ENCODE peak calls at places on chromosomes 1 and 21, in nine cellular contexts. One of them, this sample, is unnamed.

GRCh38 chr1:72366473-72366872 is 84.1 kb upstream of the NEGR1 start:
- DNase-seq in tibial artery: no peak
- DNase-seq in Calu3: peak; percentile 57
- DNase-seq in prostate gland: peak; percentile 17
- DNase-seq in adrenal gland: no peak
- DNase-seq in transverse colon: no peak
- DNase-seq in epithelial cell of esophagus: peak; percentile 89
- DNase-seq in cardiac fibroblast: peak; percentile 78
- DNase-seq in PC-3: peak; percentile 89
- DNase-seq in this sample: no peak

GRCh38 chr1:109579044-109579443 is 30.6 kb downstream of the GNAI3 start:
- DNase-seq in tibial artery: no peak
- DNase-seq in Calu3: no peak
- DNase-seq in prostate gland: no peak
- DNase-seq in adrenal gland: no peak
- DNase-seq in transverse colon: no peak
- DNase-seq in epithelial cell of esophagus: no peak
- DNase-seq in cardiac fibroblast: peak; percentile 23
- DNase-seq in PC-3: no peak
- DNase-seq in this sample: no peak

GRCh38 chr1:66778266-66778665 is 22.8 kb downstream of the INSL5 start:
- DNase-seq in tibial artery: no peak
- DNase-seq in Calu3: no peak
- DNase-seq in prostate gland: no peak
- DNase-seq in adrenal gland: no peak
- DNase-seq in transverse colon: no peak
- DNase-seq in epithelial cell of esophagus: no peak
- DNase-seq in cardiac fibroblast: no peak
- DNase-seq in PC-3: no peak
- DNase-seq in this sample: no peak

GRCh38 chr1:57576750-57577149 is 152.9 kb upstream of the DAB1 start:
- DNase-seq in tibial artery: no peak
- DNase-seq in Calu3: no peak
- DNase-seq in prostate gland: no peak
- DNase-seq in adrenal gland: no peak
- DNase-seq in transverse colon: no peak
- DNase-seq in epithelial cell of esophagus: peak; percentile 4
- DNase-seq in cardiac fibroblast: no peak
- DNase-seq in PC-3: no peak
- DNase-seq in this sample: no peak

GRCh38 chr1:168287237-168287664 is 6.6 kb downstream of the TBX19 start:
- DNase-seq in tibial artery: no peak
- DNase-seq in Calu3: no peak
- DNase-seq in prostate gland: no peak
- DNase-seq in adrenal gland: no peak
- DNase-seq in transverse colon: no peak
- DNase-seq in epithelial cell of esophagus: peak; percentile 61
- DNase-seq in cardiac fibroblast: peak; percentile 74
- DNase-seq in PC-3: peak; percentile 78
- DNase-seq in this sample: no peak

GRCh38 chr1:150009604-150010387 is 730 bp downstream of the OTUD7B start:
- DNase-seq in tibial artery: peak; percentile 74
- DNase-seq in Calu3: no peak
- DNase-seq in prostate gland: peak; percentile 66
- DNase-seq in adrenal gland: peak; percentile 78
- DNase-seq in transverse colon: peak; percentile 36
- DNase-seq in epithelial cell of esophagus: peak; percentile 84
- DNase-seq in cardiac fibroblast: peak; percentile 83
- DNase-seq in PC-3: peak; percentile 79
- DNase-seq in this sample: no peak

GRCh38 chr1:173161510-173162221 is 45.5 kb downstream of the TNFSF4 start:
- DNase-seq in tibial artery: no peak
- DNase-seq in Calu3: no peak
- DNase-seq in prostate gland: no peak
- DNase-seq in adrenal gland: no peak
- DNase-seq in transverse colon: no peak
- DNase-seq in epithelial cell of esophagus: peak; percentile 96
- DNase-seq in cardiac fibroblast: peak; percentile 84
- DNase-seq in PC-3: peak; percentile 100
- DNase-seq in this sample: no peak

GRCh38 chr1:15757575-15758401 is 807 bp upstream of the FBLIM1 start:
- DNase-seq in tibial artery: peak; percentile 84
- DNase-seq in Calu3: no peak
- DNase-seq in prostate gland: no peak
- DNase-seq in adrenal gland: no peak
- DNase-seq in transverse colon: peak; percentile 70
- DNase-seq in epithelial cell of esophagus: no peak
- DNase-seq in cardiac fibroblast: peak; percentile 33
- DNase-seq in PC-3: peak; percentile 34
- DNase-seq in this sample: no peak

GRCh38 chr1:36910281-36910725 is 124.0 kb downstream of the GRIK3 start:
- DNase-seq in tibial artery: no peak
- DNase-seq in Calu3: no peak
- DNase-seq in prostate gland: no peak
- DNase-seq in adrenal gland: no peak
- DNase-seq in transverse colon: no peak
- DNase-seq in epithelial cell of esophagus: no peak
- DNase-seq in cardiac fibroblast: no peak
- DNase-seq in PC-3: no peak
- DNase-seq in this sample: peak; percentile 73

GRCh38 chr1:27554293-27554692 is 49.7 kb downstream of the AHDC1 start:
- DNase-seq in tibial artery: no peak
- DNase-seq in Calu3: no peak
- DNase-seq in prostate gland: peak; percentile 49
- DNase-seq in adrenal gland: no peak
- DNase-seq in transverse colon: no peak
- DNase-seq in epithelial cell of esophagus: no peak
- DNase-seq in cardiac fibroblast: no peak
- DNase-seq in PC-3: no peak
- DNase-seq in this sample: no peak

GRCh38 chr1:237679687-237680086 is 211.0 kb downstream of the ZP4 start:
- DNase-seq in tibial artery: no peak
- DNase-seq in Calu3: no peak
- DNase-seq in prostate gland: no peak
- DNase-seq in adrenal gland: no peak
- DNase-seq in transverse colon: no peak
- DNase-seq in epithelial cell of esophagus: no peak
- DNase-seq in cardiac fibroblast: no peak
- DNase-seq in PC-3: no peak
- DNase-seq in this sample: no peak

GRCh38 chr1:237681210-237681609 is 209.5 kb downstream of the ZP4 start:
- DNase-seq in tibial artery: no peak
- DNase-seq in Calu3: no peak
- DNase-seq in prostate gland: no peak
- DNase-seq in adrenal gland: no peak
- DNase-seq in transverse colon: no peak
- DNase-seq in epithelial cell of esophagus: peak; percentile 28
- DNase-seq in cardiac fibroblast: no peak
- DNase-seq in PC-3: no peak
- DNase-seq in this sample: no peak

GRCh38 chr1:237672748-237673147 is 218.0 kb downstream of the ZP4 start:
- DNase-seq in tibial artery: no peak
- DNase-seq in Calu3: peak; percentile 47
- DNase-seq in prostate gland: no peak
- DNase-seq in adrenal gland: no peak
- DNase-seq in transverse colon: no peak
- DNase-seq in epithelial cell of esophagus: peak; percentile 17
- DNase-seq in cardiac fibroblast: no peak
- DNase-seq in PC-3: peak; percentile 21
- DNase-seq in this sample: no peak

DNA sequence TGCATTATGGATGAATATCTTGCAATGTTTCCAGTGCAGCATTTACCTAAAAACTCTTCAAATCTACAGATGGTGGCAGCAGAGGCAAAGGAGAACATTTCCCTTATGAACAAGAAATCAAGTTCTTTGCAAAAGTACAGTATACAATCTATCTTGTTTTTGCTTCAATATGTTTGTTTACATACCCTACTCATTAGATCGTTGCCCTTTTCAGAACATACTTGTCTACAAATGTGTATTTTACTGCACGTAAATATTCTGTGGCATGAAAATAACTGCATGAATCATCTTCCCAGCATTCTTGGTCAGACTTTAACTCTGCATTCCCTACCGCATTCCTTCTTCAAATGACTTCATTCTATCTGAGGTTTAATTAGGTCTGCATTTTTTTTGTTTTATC is 212.7 kb downstream of the ZP4 start:
- DNase-seq in tibial artery: no peak
- DNase-seq in Calu3: peak; percentile 8
- DNase-seq in prostate gland: no peak
- DNase-seq in adrenal gland: no peak
- DNase-seq in transverse colon: no peak
- DNase-seq in epithelial cell of esophagus: peak; percentile 48
- DNase-seq in cardiac fibroblast: peak; percentile 27
- DNase-seq in PC-3: peak; percentile 34
- DNase-seq in this sample: no peak
- TF ChIP-seq CTCF in tibial artery: no peak
- TF ChIP-seq CTCF in Calu3: no peak
- TF ChIP-seq CTCF in prostate gland: no peak
- TF ChIP-seq CTCF in adrenal gland: no peak
- TF ChIP-seq CTCF in transverse colon: peak; percentile 23
- TF ChIP-seq CTCF in epithelial cell of esophagus: no peak
- TF ChIP-seq CTCF in cardiac fibroblast: no peak
- TF ChIP-seq CTCF in PC-3: peak; percentile 36
- TF ChIP-seq CTCF in this sample: peak; percentile 12

GRCh38 chr1:224107282-224107625 is 6.7 kb upstream of the FBXO28 start:
- DNase-seq in tibial artery: no peak
- DNase-seq in Calu3: no peak
- DNase-seq in prostate gland: no peak
- DNase-seq in adrenal gland: no peak
- DNase-seq in transverse colon: no peak
- DNase-seq in epithelial cell of esophagus: no peak
- DNase-seq in cardiac fibroblast: no peak
- DNase-seq in PC-3: no peak
- DNase-seq in this sample: no peak

GRCh38 chr1:224108991-224109390 is 4.9 kb upstream of the FBXO28 start:
- DNase-seq in tibial artery: no peak
- DNase-seq in Calu3: no peak
- DNase-seq in prostate gland: no peak
- DNase-seq in adrenal gland: no peak
- DNase-seq in transverse colon: no peak
- DNase-seq in epithelial cell of esophagus: no peak
- DNase-seq in cardiac fibroblast: no peak
- DNase-seq in PC-3: no peak
- DNase-seq in this sample: no peak

GRCh38 chr1:224109981-224110380 is 3.9 kb upstream of the FBXO28 start:
- DNase-seq in tibial artery: no peak
- DNase-seq in Calu3: no peak
- DNase-seq in prostate gland: no peak
- DNase-seq in adrenal gland: no peak
- DNase-seq in transverse colon: no peak
- DNase-seq in epithelial cell of esophagus: no peak
- DNase-seq in cardiac fibroblast: no peak
- DNase-seq in PC-3: no peak
- DNase-seq in this sample: no peak

GRCh38 chr1:224106568-224107281 is 7.2 kb upstream of the FBXO28 start:
- DNase-seq in tibial artery: no peak
- DNase-seq in Calu3: peak; percentile 68
- DNase-seq in prostate gland: peak; percentile 59
- DNase-seq in adrenal gland: no peak
- DNase-seq in transverse colon: peak; percentile 41
- DNase-seq in epithelial cell of esophagus: peak; percentile 66
- DNase-seq in cardiac fibroblast: peak; percentile 59
- DNase-seq in PC-3: peak; percentile 85
- DNase-seq in this sample: no peak
- TF ChIP-seq CTCF in tibial artery: no peak
- TF ChIP-seq CTCF in Calu3: peak; percentile 21
- TF ChIP-seq CTCF in prostate gland: peak; percentile 51
- TF ChIP-seq CTCF in adrenal gland: peak; percentile 7
- TF ChIP-seq CTCF in transverse colon: peak; percentile 26
- TF ChIP-seq CTCF in epithelial cell of esophagus: peak; percentile 75
- TF ChIP-seq CTCF in cardiac fibroblast: peak; percentile 67
- TF ChIP-seq CTCF in PC-3: peak; percentile 90
- TF ChIP-seq CTCF in this sample: peak; percentile 48

GRCh38 chr1:245317253-245317652 is 162.5 kb downstream of the KIF26B start:
- DNase-seq in tibial artery: no peak
- DNase-seq in Calu3: no peak
- DNase-seq in prostate gland: no peak
- DNase-seq in adrenal gland: no peak
- DNase-seq in transverse colon: no peak
- DNase-seq in epithelial cell of esophagus: no peak
- DNase-seq in cardiac fibroblast: no peak
- DNase-seq in PC-3: no peak
- DNase-seq in this sample: no peak
- TF ChIP-seq CTCF in tibial artery: no peak
- TF ChIP-seq CTCF in Calu3: no peak
- TF ChIP-seq CTCF in prostate gland: no peak
- TF ChIP-seq CTCF in adrenal gland: no peak
- TF ChIP-seq CTCF in transverse colon: no peak
- TF ChIP-seq CTCF in epithelial cell of esophagus: no peak
- TF ChIP-seq CTCF in cardiac fibroblast: no peak
- TF ChIP-seq CTCF in PC-3: no peak
- TF ChIP-seq CTCF in this sample: no peak

GRCh38 chr1:180507826-180508724 is 5.7 kb upstream of the ACBD6 start:
- DNase-seq in tibial artery: no peak
- DNase-seq in Calu3: no peak
- DNase-seq in prostate gland: no peak
- DNase-seq in adrenal gland: no peak
- DNase-seq in transverse colon: no peak
- DNase-seq in epithelial cell of esophagus: peak; percentile 51
- DNase-seq in cardiac fibroblast: peak; percentile 67
- DNase-seq in PC-3: peak; percentile 54
- DNase-seq in this sample: no peak
- TF ChIP-seq CTCF in tibial artery: no peak
- TF ChIP-seq CTCF in Calu3: no peak
- TF ChIP-seq CTCF in prostate gland: no peak
- TF ChIP-seq CTCF in adrenal gland: no peak
- TF ChIP-seq CTCF in transverse colon: no peak
- TF ChIP-seq CTCF in epithelial cell of esophagus: no peak
- TF ChIP-seq CTCF in cardiac fibroblast: no peak
- TF ChIP-seq CTCF in PC-3: no peak
- TF ChIP-seq CTCF in this sample: no peak

GRCh38 chr21:38333290-38334272 is 76.8 kb downstream of the KCNJ15 start:
- DNase-seq in tibial artery: peak; percentile 60
- DNase-seq in Calu3: no peak
- DNase-seq in prostate gland: no peak
- DNase-seq in adrenal gland: peak; percentile 48
- DNase-seq in transverse colon: no peak
- DNase-seq in epithelial cell of esophagus: no peak
- DNase-seq in cardiac fibroblast: peak; percentile 49
- DNase-seq in PC-3: no peak
- DNase-seq in this sample: no peak
- TF ChIP-seq CTCF in tibial artery: no peak
- TF ChIP-seq CTCF in Calu3: no peak
- TF ChIP-seq CTCF in prostate gland: no peak
- TF ChIP-seq CTCF in adrenal gland: no peak
- TF ChIP-seq CTCF in transverse colon: no peak
- TF ChIP-seq CTCF in epithelial cell of esophagus: no peak
- TF ChIP-seq CTCF in cardiac fibroblast: peak; percentile 44
- TF ChIP-seq CTCF in PC-3: peak; percentile 37
- TF ChIP-seq CTCF in this sample: peak; percentile 39

GRCh38 chr1:13228343-13228781 is 2.4 kb upstream of the PRAMEF18 start:
- DNase-seq in tibial artery: no peak
- DNase-seq in Calu3: peak; percentile 35
- DNase-seq in prostate gland: no peak
- DNase-seq in adrenal gland: no peak
- DNase-seq in transverse colon: peak; percentile 31
- DNase-seq in epithelial cell of esophagus: no peak
- DNase-seq in cardiac fibroblast: no peak
- DNase-seq in PC-3: peak; percentile 45
- DNase-seq in this sample: peak; percentile 76
- TF ChIP-seq CTCF in tibial artery: no peak
- TF ChIP-seq CTCF in Calu3: peak; percentile 27
- TF ChIP-seq CTCF in prostate gland: no peak
- TF ChIP-seq CTCF in adrenal gland: peak; percentile 11
- TF ChIP-seq CTCF in transverse colon: peak; percentile 22
- TF ChIP-seq CTCF in epithelial cell of esophagus: no peak
- TF ChIP-seq CTCF in cardiac fibroblast: no peak
- TF ChIP-seq CTCF in PC-3: peak; percentile 51
- TF ChIP-seq CTCF in this sample: no peak

This sample was measured in osteocyte.